ENCODE peak calls at places on chromosome 20, in six cellular contexts. R is uterus; E is CD4-positive, alpha-beta T cell; S is NCI-H2081; X is stimulated activated CD4-positive, alpha-beta T cell treated with anti-CD3 and anti-CD28 coated beads, TNF-alpha, amount 100 ng/mL, for 24 hours; L is dorsolateral prefrontal cortex. D is an unnamed sample.

GRCh38 chr20:11551491-11551890 is 366.2 kb upstream of the BTBD3 start:
- DNase-seq in R (no peak), L (no peak), X (no peak), E (no peak), S (no peak), D (no peak)

GRCh38 chr20:409697-410559 is 1.8 kb downstream of the RBCK1 start:
- DNase-seq in R (no peak), S (no peak), X (no peak), L (no peak), E (no peak), D (no peak)

GRCh38 chr20:41150664-41151063 is 13.3 kb downstream of the PLCG1 start:
- DNase-seq in E (no peak), R (no peak), S (no peak), X (no peak), L (no peak), D (no peak)

GRCh38 chr20:20027284-20027683 is 10.1 kb downstream of the NAA20 start:
- DNase-seq in E (no peak), S (no peak), X (no peak), R (no peak), L (no peak), D (no peak)

GRCh38 chr20:3423126-3423525 is 15.7 kb upstream of the DNAAF9 start:
- DNase-seq in S (no peak), X (no peak), L (no peak), R (no peak), E (no peak), D (no peak)

GRCh38 chr20:48722737-48723191 is 105.0 kb downstream of the PREX1 start:
- DNase-seq in E (no peak), L (no peak), S (no peak), R (no peak), X (no peak), D (peak)

GRCh38 chr20:53608456-53609413 is 15.1 kb upstream of the ZNF217 start:
- DNase-seq in L (no peak), S (no peak), E (peak), X (no peak), R (no peak), D (peak)

GRCh38 chr20:4885877-4886276 is 115.4 kb downstream of the SLC23A2 start:
- DNase-seq in L (no peak), X (no peak), R (no peak), S (no peak), E (no peak), D (no peak)

GRCh38 chr20:25669826-25670422 is 26.7 kb downstream of the ZNF337 start:
- DNase-seq in S (no peak), X (no peak), L (no peak), R (no peak), E (no peak), D (no peak)

GRCh38 chr20:31484001-31484400 is 8.9 kb downstream of the REM1 start:
- DNase-seq in E (peak), X (no peak), L (no peak), R (peak), S (no peak), D (peak)

GRCh38 chr20:61254881-61255589 is 3.0 kb downstream of the CDH4 start:
- DNase-seq in E (no peak), L (no peak), X (no peak), S (no peak), R (no peak), D (no peak)

GRCh38 chr20:14568225-14568624 is 230.8 kb upstream of the FLRT3 start:
- DNase-seq in E (no peak), L (no peak), X (no peak), S (peak), R (no peak), D (no peak)

GRCh38 chr20:32231847-32232246 is 24.2 kb downstream of the POFUT1 start:
- DNase-seq in S (no peak), L (no peak), R (no peak), X (no peak), E (peak), D (no peak)

GRCh38 chr20:4524307-4524706 is 197.4 kb upstream of the PRND start:
- DNase-seq in R (no peak), L (no peak), S (no peak), X (no peak), E (no peak), D (no peak)

GRCh38 chr20:44018684-44019637 is 104.3 kb downstream of the TOX2 start:
- DNase-seq in E (no peak), X (no peak), S (no peak), R (peak), L (no peak), D (peak)

GRCh38 chr20:17374086-17374485 is 147.2 kb downstream of the PCSK2 start:
- DNase-seq in X (no peak), R (no peak), S (no peak), E (no peak), L (no peak), D (no peak)

GRCh38 chr20:1376007-1376406 is 16.8 kb downstream of the FKBP1A start:
- DNase-seq in E (no peak), L (no peak), R (no peak), S (no peak), X (no peak), D (no peak)